ENCODE peak calls at places on chromosomes 6 and 20, in seven cellular contexts. X is choroid plexus epithelial cell, B is pancreas, G is kidney, W is cardiac fibroblast, C is HepG2, E is NB4. R is an unnamed sample.

GRCh38 chr20:46803446-46804020 is 91.1 kb upstream of the EYA2 start:
- DNase-seq in E (peak; percentile 21), B (no peak), W (no peak), G (no peak), C (no peak), X (no peak), R (no peak)

GRCh38 chr20:61073376-61073775 is 178.7 kb upstream of the CDH4 start:
- DNase-seq in B (no peak), X (no peak), G (no peak), C (no peak), W (no peak), E (no peak), R (no peak)

GRCh38 chr20:56702931-56703840 is 74.1 kb downstream of the TFAP2C start:
- DNase-seq in G (no peak), B (no peak), W (no peak), E (no peak), X (no peak), C (no peak), R (no peak)

GRCh38 chr20:46739441-46740213 is 30.2 kb downstream of the SLC2A10 start:
- DNase-seq in B (no peak), X (peak; percentile 37), C (no peak), E (no peak), W (no peak), G (no peak), R (peak; percentile 38)

GRCh38 chr6:44966449-44967091 is 361.6 kb upstream of the RUNX2 start:
- DNase-seq in W (peak; percentile 68), B (no peak), G (no peak), E (peak; percentile 27), C (peak; percentile 24), X (peak; percentile 82), R (peak; percentile 82)

GRCh38 chr6:20427856-20428255 is 26.2 kb downstream of the E2F3 start:
- DNase-seq in C (peak; percentile 32), X (no peak), G (no peak), B (no peak), E (no peak), W (no peak), R (no peak)

GRCh38 chr6:33301877-33302276 is 3.1 kb upstream of the RGL2 start:
- DNase-seq in X (no peak), G (peak; percentile 4), E (no peak), C (no peak), B (no peak), W (no peak), R (no peak)

GRCh38 chr20:14336667-14337066 is 745 bp downstream of the FLRT3 start:
- DNase-seq in W (no peak), G (no peak), C (peak; percentile 12), B (no peak), X (peak; percentile 58), E (no peak), R (peak; percentile 26)

GRCh38 chr20:23632711-23633573 is 4.8 kb downstream of the CST3 start:
- DNase-seq in G (no peak), E (no peak), C (no peak), B (no peak), X (no peak), W (no peak), R (no peak)

GRCh38 chr6:138844203-138844602 is 48.3 kb downstream of the ECT2L start:
- DNase-seq in C (peak; percentile 24), G (no peak), B (no peak), X (peak; percentile 90), W (peak; percentile 33), E (no peak), R (peak; percentile 62)

GRCh38 chr6:134447423-134447822 is 129.5 kb upstream of the SGK1 start:
- DNase-seq in B (no peak), G (no peak), W (peak; percentile 81), X (peak; percentile 44), E (no peak), C (no peak), R (peak; percentile 77)

GRCh38 chr6:42441661-42442081 is 10.1 kb downstream of the TRERF1 start:
- DNase-seq in X (no peak), B (no peak), C (no peak), W (no peak), E (no peak), G (no peak), R (no peak)

GRCh38 chr6:168616807-168617756 is 176.1 kb downstream of the SMOC2 start:
- DNase-seq in W (peak; percentile 9), B (no peak), E (no peak), X (peak; percentile 2), G (no peak), C (no peak), R (no peak)
- TF ChIP-seq CTCF in W (no peak), B (no peak), E (no peak), X (no peak), G (peak; percentile 20), C (peak; percentile 16), R (no peak)

GRCh38 chr20:57708694-57709673 is 831 bp downstream of the PMEPA1 start:
- DNase-seq in E (no peak), G (peak; percentile 81), C (no peak), B (peak; percentile 54), X (peak; percentile 31), W (peak; percentile 21), R (no peak)
- H3K4me3 ChIP-seq in E (no peak overlapping the region), G (peak overlapping the region; percentile 64), C (no peak overlapping the region), B (peak overlapping the region; percentile 26), X (peak overlapping the region; percentile 81), W (peak overlapping the region; percentile 72), R (peak overlapping the region; percentile 37)

GRCh38 chr6:155580904-155581303 is 125.3 kb upstream of the NOX3 start:
- DNase-seq in X (peak; percentile 8), G (no peak), B (no peak), C (no peak), W (no peak), E (no peak), R (no peak)
- TF ChIP-seq CTCF in X (peak; percentile 36), G (no peak), B (no peak), C (peak; percentile 41), W (no peak), E (no peak), R (no peak)

DNA sequence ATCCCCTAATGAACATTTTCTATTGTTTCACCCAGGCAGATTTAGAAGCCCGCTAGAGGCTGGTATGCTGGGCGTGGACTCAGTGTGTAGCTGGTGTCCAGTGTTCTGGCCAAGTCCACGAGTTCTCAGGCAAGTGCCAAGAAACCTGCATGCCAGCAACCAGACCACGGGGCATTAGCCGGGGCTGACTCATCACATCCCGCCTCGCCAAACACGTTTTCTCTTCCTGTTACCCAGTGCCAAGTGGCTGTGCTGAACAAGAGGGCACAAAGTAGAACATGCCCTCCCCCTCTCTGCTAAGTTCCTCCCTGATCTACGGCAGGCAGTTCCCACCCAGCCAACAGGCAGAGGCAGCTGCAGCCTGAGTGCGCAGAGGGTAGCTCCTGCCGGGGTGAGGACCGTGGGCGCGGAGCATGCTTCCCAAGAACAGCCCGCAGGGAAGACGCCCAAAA is 29.6 kb downstream of the RAMACL start:
- DNase-seq in W (peak; percentile 91), X (peak; percentile 58), E (peak; percentile 78), C (no peak), G (peak; percentile 97), B (peak; percentile 93), R (peak; percentile 91)
- H3K4me3 ChIP-seq in W (no peak overlapping the region), X (no peak overlapping the region), E (no peak overlapping the region), C (no peak overlapping the region), G (peak overlapping the region; percentile 44), B (no peak overlapping the region), R (no peak overlapping the region)

DNA sequence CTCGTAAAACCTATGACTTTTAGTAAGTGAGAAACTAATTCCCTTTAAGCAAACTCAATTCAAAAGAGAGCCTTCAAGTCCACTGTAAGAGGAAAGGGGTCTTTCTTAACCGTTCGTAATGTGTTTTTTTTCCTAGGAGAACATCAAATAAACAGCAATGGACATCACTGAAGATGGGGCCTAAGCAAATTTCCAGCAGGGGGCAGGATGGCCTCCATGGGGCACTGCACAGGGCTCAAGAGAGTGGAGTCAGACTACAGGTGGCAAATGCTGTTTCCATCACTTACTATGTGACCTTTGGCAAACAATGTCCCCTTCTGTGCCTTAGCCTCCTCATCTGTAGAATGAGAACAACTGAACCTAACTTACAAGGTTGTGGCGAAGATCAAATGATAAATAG is 88.7 kb downstream of the ARHGAP18 start:
- DNase-seq in G (no peak), W (peak; percentile 34), E (peak; percentile 37), C (peak; percentile 58), B (no peak), X (peak; percentile 30), R (peak; percentile 41)
- TF ChIP-seq CTCF in G (peak; percentile 19), W (peak; percentile 47), E (peak; percentile 38), C (peak; percentile 67), B (no peak), X (peak; percentile 64), R (peak; percentile 61)

GRCh38 chr6:145962581-145962980 is 1.6 kb downstream of the SHPRH start:
- DNase-seq in C (no peak), E (no peak), G (no peak), B (no peak), W (no peak), X (no peak), R (no peak)

GRCh38 chr6:145968051-145968450 is 3.9 kb upstream of the SHPRH start:
- DNase-seq in G (no peak), E (no peak), C (no peak), B (no peak), X (no peak), W (no peak), R (no peak)

GRCh38 chr6:145963216-145964068 is 716 bp downstream of the SHPRH start:
- DNase-seq in G (peak; percentile 86), C (no peak), E (peak; percentile 76), W (peak; percentile 46), B (peak; percentile 54), X (peak; percentile 63), R (peak; percentile 42)

GRCh38 chr6:145967549-145967948 is 3.4 kb upstream of the SHPRH start:
- DNase-seq in E (no peak), C (no peak), G (no peak), B (no peak), X (no peak), W (no peak), R (no peak)

DNA sequence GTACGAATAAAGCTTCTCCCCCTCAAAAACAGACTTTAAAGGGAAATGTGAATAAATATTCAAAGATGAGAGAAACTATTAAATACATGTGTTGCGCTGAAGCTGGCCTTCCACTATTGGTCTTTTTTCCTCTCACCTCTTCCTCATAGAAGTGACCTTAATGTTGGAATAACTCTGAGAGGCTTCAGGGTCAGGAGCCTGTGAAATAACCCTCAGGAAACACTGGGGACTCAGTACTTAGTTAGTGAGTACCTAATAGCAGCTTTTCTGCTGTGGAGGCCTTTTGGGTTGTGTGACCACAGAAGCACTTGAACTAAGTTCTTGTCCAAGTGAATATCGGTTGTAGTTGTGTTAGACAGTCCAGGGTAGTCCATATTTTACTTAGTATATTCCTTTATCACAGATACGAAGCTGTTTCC is 799 bp upstream of the SHPRH start:
- DNase-seq in C (no peak), E (peak; percentile 22), G (no peak), X (no peak), B (no peak), W (no peak), R (no peak)
- H3K4me3 ChIP-seq in C (peak overlapping the region; percentile 87), E (peak overlapping the region; percentile 84), G (peak overlapping the region; percentile 37), X (peak overlapping the region; percentile 87), B (peak overlapping the region; percentile 58), W (peak overlapping the region; percentile 87), R (peak overlapping the region; percentile 90)

DNA sequence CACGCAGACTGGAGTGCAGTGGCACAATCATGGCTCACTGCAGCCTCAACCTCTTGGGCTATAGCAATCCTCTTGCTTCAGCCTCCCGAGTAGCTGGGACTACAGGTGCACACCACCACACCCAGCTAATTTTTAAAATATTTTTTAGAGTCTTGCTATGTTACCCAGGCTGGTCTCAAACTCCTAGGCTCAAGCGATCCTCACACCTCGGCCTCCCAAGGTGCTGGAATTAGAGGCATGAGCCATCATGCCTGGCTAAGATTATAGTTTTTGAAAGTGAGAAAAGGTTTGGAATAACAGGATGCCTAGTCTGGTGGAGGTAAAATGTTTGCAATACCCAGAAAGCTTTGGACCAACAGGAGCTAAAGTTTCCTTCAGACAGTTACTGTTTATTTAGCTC is 23.4 kb downstream of the GCM1 start:
- DNase-seq in G (no peak), B (no peak), E (no peak), X (no peak), C (no peak), W (no peak), R (no peak)
- TF ChIP-seq CTCF in G (no peak), B (no peak), E (no peak), X (no peak), C (no peak), W (no peak), R (no peak)

R was measured in fibroblast of mammary gland.